ENCODE peak calls at places on chromosomes 11 and 22, in five cellular contexts. L is stimulated activated CD8-positive, alpha-beta memory T cell treated with anti-CD3 and anti-CD28 coated beads, Interleukin-12 subunit alpha, Interleukin-12 subunit beta, amount 100 ng/mL, for 1 hour; T is activated CD4-positive, alpha-beta T cell treated with anti-CD3 and anti-CD28 coated beads for 48 hours; C is HCT116; H is right lobe of liver. V is an unnamed sample.

GRCh38 chr11:119832536-119832935 is 103.5 kb upstream of the NECTIN1 start:
- DNase-seq in T (no peak), L (no peak), C (no peak), H (no peak), V (no peak)

GRCh38 chr11:95232666-95233065 is 1.7 kb upstream of the SESN3 start:
- DNase-seq in L (no peak), T (no peak), H (no peak), C (no peak), V (no peak)

GRCh38 chr22:44365832-44366231 is 53.1 kb upstream of the SHISAL1 start:
- DNase-seq in T (no peak), L (no peak), H (peak; percentile 17), C (no peak), V (no peak)

GRCh38 chr11:76604652-76605241 is 65.8 kb downstream of the LRRC32 start:
- DNase-seq in T (no peak), H (peak; percentile 84), L (no peak), C (no peak), V (peak; percentile 55)

GRCh38 chr22:35961480-35961902 is 67.1 kb downstream of the RBFOX2 start:
- DNase-seq in C (no peak), L (no peak), T (no peak), H (no peak), V (peak; percentile 22)

GRCh38 chr11:71977743-71978418 is 20.8 kb upstream of the IL18BP start:
- DNase-seq in H (no peak), T (peak; percentile 62), L (peak; percentile 36), C (peak; percentile 15), V (peak; percentile 45)

GRCh38 chr11:927871-928270 is 2.2 kb downstream of the AP2A2 start:
- DNase-seq in T (peak; percentile 28), L (no peak), C (no peak), H (no peak), V (no peak)

GRCh38 chr22:31790240-31790639 is 36.4 kb downstream of the DEPDC5 start:
- DNase-seq in T (no peak), L (no peak), C (no peak), H (no peak), V (no peak)

GRCh38 chr11:31779268-31779879 is 31.7 kb downstream of the PAX6 start:
- DNase-seq in C (no peak), H (no peak), L (no peak), T (no peak), V (peak; percentile 6)

GRCh38 chr11:86122773-86123172 is 53.9 kb upstream of the PICALM start:
- DNase-seq in H (no peak), L (no peak), T (no peak), C (no peak), V (no peak)

GRCh38 chr11:74926304-74927030 is 22.4 kb downstream of the XRRA1 start:
- DNase-seq in T (peak; percentile 58), C (no peak), L (no peak), H (no peak), V (no peak)

GRCh38 chr22:20290578-20291248 is 22.6 kb upstream of the RTN4R start:
- DNase-seq in T (no peak), L (no peak), C (no peak), H (no peak), V (no peak)

V was measured in fibroblast of the conjunctiva.